ENCODE peak calls at places on chromosomes 2 and 18, in nine cellular contexts. O is iPS DF 19.7; A is ACHN; H is activated CD4-positive, CD25-positive, alpha-beta regulatory T cell; F is midbrain; M is nephron progenitor cell; G is effector memory CD4-positive, alpha-beta T cell; U is activated CD8-positive, alpha-beta memory T cell treated with anti-CD3 and anti-CD28 coated beads for 1 hour; B is pancreas. Z is an unnamed sample.

GRCh38 chr18:38047820-38048219 is 482.2 kb upstream of the CELF4 start:
- DNase-seq in O (no peak), A (no peak), H (no peak), F (no peak), M (no peak), G (no peak), U (no peak), B (no peak), Z (no peak)

GRCh38 chr18:1806884-1807615 is 764.3 kb downstream of the METTL4 start:
- DNase-seq in O (peak; percentile 1), A (no peak), H (no peak), F (no peak), M (no peak), G (no peak), U (no peak), B (no peak), Z (no peak)

GRCh38 chr2:239903803-239904202 is 121.3 kb downstream of the NDUFA10 start:
- DNase-seq in O (no peak), A (no peak), H (no peak), F (no peak), M (no peak), G (no peak), U (no peak), B (no peak), Z (no peak)

GRCh38 chr2:168964251-168964807 is 63.2 kb downstream of the G6PC2 start:
- DNase-seq in O (no peak), A (no peak), H (no peak), F (no peak), M (no peak), G (no peak), U (no peak), B (no peak), Z (no peak)

GRCh38 chr2:214839464-214839863 is 30.0 kb upstream of the BARD1 start:
- DNase-seq in O (no peak), A (no peak), H (no peak), F (no peak), M (no peak), G (no peak), U (no peak), B (no peak), Z (no peak)

GRCh38 chr2:6917071-6917760 is at the start of gene RNF144A:
- DNase-seq in O (no peak), A (peak; percentile 53), H (peak; percentile 53), F (peak; percentile 79), M (peak; percentile 85), G (peak; percentile 54), U (no peak), B (peak; percentile 76), Z (peak; percentile 47)

GRCh38 chr18:70643812-70644211 is 355.0 kb downstream of the SOCS6 start:
- DNase-seq in O (no peak), A (no peak), H (no peak), F (no peak), M (no peak), G (no peak), U (no peak), B (no peak), Z (no peak)

GRCh38 chr18:41113885-41114482 is 841.0 kb upstream of the PIK3C3 start:
- DNase-seq in O (no peak), A (no peak), H (no peak), F (no peak), M (no peak), G (no peak), U (no peak), B (no peak), Z (no peak)

GRCh38 chr2:75560022-75560767 is 544 bp downstream of the EVA1A start:
- DNase-seq in O (no peak), A (peak; percentile 47), H (no peak), F (no peak), M (peak; percentile 49), G (no peak), U (no peak), B (peak; percentile 71), Z (no peak)

GRCh38 chr2:176270100-176270750 is 983 bp downstream of the MTX2 start:
- DNase-seq in O (no peak), A (no peak), H (no peak), F (no peak), M (no peak), G (no peak), U (no peak), B (no peak), Z (no peak)

GRCh38 chr2:237282568-237283128 is 131.3 kb downstream of the COL6A3 start:
- DNase-seq in O (no peak), A (no peak), H (no peak), F (no peak), M (no peak), G (no peak), U (no peak), B (no peak), Z (no peak)

GRCh38 chr2:219433666-219434467 is 776 bp upstream of the SPEG start:
- DNase-seq in O (peak; percentile 80), A (peak; percentile 64), H (no peak), F (no peak), M (no peak), G (no peak), U (no peak), B (no peak), Z (no peak)

GRCh38 chr2:159060518-159060917 is 92.1 kb downstream of the TANC1 start:
- DNase-seq in O (no peak), A (no peak), H (no peak), F (no peak), M (no peak), G (no peak), U (no peak), B (no peak), Z (no peak)

GRCh38 chr2:218431878-218432277 is 13.0 kb downstream of the VIL1 start:
- DNase-seq in O (no peak), A (no peak), H (no peak), F (no peak), M (no peak), G (no peak), U (no peak), B (no peak), Z (no peak)

GRCh38 chr18:64202836-64203235 is 53.9 kb upstream of the LINC00305 start:
- DNase-seq in O (no peak), A (no peak), H (no peak), F (no peak), M (no peak), G (no peak), U (no peak), B (no peak), Z (no peak)

GRCh38 chr2:235433860-235434259 is 60.0 kb upstream of the AGAP1 start:
- DNase-seq in O (no peak), A (peak; percentile 8), H (no peak), F (peak; percentile 74), M (no peak), G (no peak), U (no peak), B (peak; percentile 69), Z (peak; percentile 89)